ENCODE peak calls at places on chromosomes 5 and 9, in six cellular contexts. Y is substantia nigra, V is cardiac muscle cell, U is activated T-cell treated with anti-CD3 and anti-CD28 coated beads for 1 hour, H is NCI-H1694 treated with DMSO at 0.1 percent for 48 hours, Z is posterior cingulate gyrus. Q is an unnamed sample.

GRCh38 chr5:135216072-135216812 is 182.2 kb upstream of the PITX1 start:
- DNase-seq in Y (no peak), V (no peak), U (no peak), H (no peak), Z (no peak), Q (no peak)

GRCh38 chr9:76230961-76231360 is 163.3 kb downstream of the RFK start:
- DNase-seq in Y (no peak), V (no peak), U (no peak), H (no peak), Z (no peak), Q (no peak)

GRCh38 chr9:110832916-110833315 is 164.3 kb downstream of the MUSK start:
- DNase-seq in Y (no peak), V (no peak), U (no peak), H (no peak), Z (no peak), Q (no peak)

GRCh38 chr9:947985-948384 is 28.5 kb upstream of the DMRT3 start:
- DNase-seq in Y (no peak), V (no peak), U (no peak), H (no peak), Z (no peak), Q (no peak)

GRCh38 chr5:147558826-147559225 is 49.0 kb upstream of the DPYSL3 start:
- DNase-seq in Y (peak), V (peak), U (no peak), H (peak), Z (peak), Q (no peak)

GRCh38 chr9:37156205-37156604 is 35.8 kb downstream of the ZCCHC7 start:
- DNase-seq in Y (no peak), V (no peak), U (no peak), H (no peak), Z (no peak), Q (no peak)

GRCh38 chr5:146103594-146103993 is 1.8 kb downstream of the PLAC8L1 start:
- DNase-seq in Y (no peak), V (peak), U (no peak), H (no peak), Z (no peak), Q (no peak)

GRCh38 chr5:73344835-73345234 is 103.7 kb downstream of the FOXD1 start:
- DNase-seq in Y (no peak), V (no peak), U (no peak), H (no peak), Z (no peak), Q (no peak)

GRCh38 chr5:107478068-107478641 is 192.6 kb downstream of the EFNA5 start:
- DNase-seq in Y (no peak), V (no peak), U (no peak), H (no peak), Z (no peak), Q (no peak)

GRCh38 chr5:174617285-174617684 is 107.1 kb upstream of the MSX2 start:
- DNase-seq in Y (no peak), V (no peak), U (no peak), H (no peak), Z (no peak), Q (no peak)

GRCh38 chr5:172456076-172456800 is 1.9 kb upstream of the SH3PXD2B start:
- DNase-seq in Y (no peak), V (no peak), U (no peak), H (no peak), Z (no peak), Q (no peak)

GRCh38 chr5:179229331-179229761 is 115.9 kb downstream of the ADAMTS2 start:
- DNase-seq in Y (no peak), V (no peak), U (no peak), H (no peak), Z (no peak), Q (no peak)

GRCh38 chr5:178436326-178436940 is 153.8 kb downstream of the COL23A1 start:
- DNase-seq in Y (no peak), V (no peak), U (no peak), H (no peak), Z (no peak), Q (no peak)

GRCh38 chr5:62460578-62460983 is 48.0 kb downstream of the IPO11 start:
- DNase-seq in Y (no peak), V (peak), U (no peak), H (peak), Z (no peak), Q (peak)

GRCh38 chr5:39755986-39756385 is 331.2 kb upstream of the DAB2 start:
- DNase-seq in Y (no peak), V (peak), U (no peak), H (no peak), Z (no peak), Q (no peak)

GRCh38 chr5:139696894-139697658 is 48.9 kb downstream of the CXXC5 start:
- DNase-seq in Y (peak), V (peak), U (no peak), H (no peak), Z (no peak), Q (no peak)

GRCh38 chr9:83296123-83296522 is 233.2 kb upstream of the RASEF start:
- DNase-seq in Y (no peak), V (no peak), U (no peak), H (no peak), Z (no peak), Q (no peak)

GRCh38 chr9:109910616-109911568 is 130.9 kb downstream of the PALM2AKAP2 start:
- DNase-seq in Y (no peak), V (peak), U (no peak), H (no peak), Z (no peak), Q (no peak)

GRCh38 chr5:91595436-91595835 is 212.3 kb upstream of the ARRDC3 start:
- DNase-seq in Y (no peak), V (no peak), U (no peak), H (no peak), Z (no peak), Q (no peak)

GRCh38 chr9:110908894-110909293 is 129.4 kb downstream of the LPAR1 start:
- DNase-seq in Y (no peak), V (no peak), U (no peak), H (no peak), Z (no peak), Q (no peak)

GRCh38 chr9:103041961-103042360 is 46.8 kb downstream of the CYLC2 start:
- DNase-seq in Y (no peak), V (no peak), U (no peak), H (no peak), Z (no peak), Q (no peak)

GRCh38 chr9:137317021-137317978 is 15.2 kb upstream of the NRARP start:
- DNase-seq in Y (no peak), V (no peak), U (no peak), H (no peak), Z (no peak), Q (no peak)

GRCh38 chr5:97006454-97006853 is 70.6 kb downstream of the LNPEP start:
- DNase-seq in Y (no peak), V (no peak), U (no peak), H (no peak), Z (no peak), Q (no peak)

GRCh38 chr5:6576861-6577501 is 55.9 kb downstream of the NSUN2 start:
- DNase-seq in Y (no peak), V (peak), U (no peak), H (peak), Z (no peak), Q (no peak)

GRCh38 chr5:129963359-129963758 is 59.1 kb downstream of the CHSY3 start:
- DNase-seq in Y (no peak), V (peak), U (no peak), H (no peak), Z (no peak), Q (no peak)

GRCh38 chr9:18989865-18990264 is 43.1 kb downstream of the SAXO1 start:
- DNase-seq in Y (no peak), V (no peak), U (no peak), H (no peak), Z (no peak), Q (no peak)

GRCh38 chr9:102135768-102136167 is 397.3 kb upstream of the GRIN3A start:
- DNase-seq in Y (no peak), V (no peak), U (no peak), H (no peak), Z (no peak), Q (no peak)

GRCh38 chr9:87601175-87601574 is 103.5 kb downstream of the DAPK1 start:
- DNase-seq in Y (no peak), V (no peak), U (no peak), H (no peak), Z (no peak), Q (no peak)

GRCh38 chr5:126438871-126439270 is 15.7 kb downstream of the GRAMD2B start:
- DNase-seq in Y (no peak), V (no peak), U (no peak), H (no peak), Z (no peak), Q (no peak)

GRCh38 chr5:154653418-154653763 is 101.8 kb upstream of the LARP1 start:
- DNase-seq in Y (no peak), V (no peak), U (no peak), H (no peak), Z (no peak), Q (no peak)

GRCh38 chr5:113090336-113091106 is 113.9 kb downstream of the DCP2 start:
- DNase-seq in Y (peak), V (peak), U (no peak), H (no peak), Z (no peak), Q (no peak)

GRCh38 chr9:93509084-93509483 is 55.7 kb upstream of the FAM120AOS start:
- DNase-seq in Y (no peak), V (no peak), U (no peak), H (no peak), Z (no peak), Q (no peak)

GRCh38 chr5:140345919-140346347 is 470 bp downstream of the HBEGF start:
- DNase-seq in Y (peak), V (peak), U (no peak), H (no peak), Z (peak), Q (no peak)

GRCh38 chr9:27125030-27125429 is 16.0 kb downstream of the TEK start:
- DNase-seq in Y (peak), V (peak), U (no peak), H (peak), Z (peak), Q (no peak)

GRCh38 chr5:78265163-78265562 is 29.3 kb downstream of the AP3B1 start:
- DNase-seq in Y (no peak), V (no peak), U (no peak), H (no peak), Z (no peak), Q (no peak)

GRCh38 chr9:549425-549997 is 292.0 kb upstream of the DMRT1 start:
- DNase-seq in Y (no peak), V (no peak), U (no peak), H (no peak), Z (no peak), Q (no peak)

Q was measured in CD4-positive, alpha-beta memory T cell.